ENCODE peak calls at places on chromosomes 13 and 19, in ten cellular contexts. One of them, this sample, is unnamed.

GRCh38 chr13:109096101-109096500 is 466.7 kb downstream of the MYO16 start:
- DNase-seq in RKO: no peak
- DNase-seq in NCI-H187: no peak
- DNase-seq in spleen: no peak
- DNase-seq in dorsolateral prefrontal cortex: no peak
- DNase-seq in upper lobe of right lung: no peak
- DNase-seq in lower lobe of right lung: no peak
- DNase-seq in lung: no peak
- DNase-seq in HS-5: no peak
- DNase-seq in T-helper 17 cell: no peak
- DNase-seq in this sample: no peak

GRCh38 chr13:74082741-74083160 is 51.5 kb downstream of the KLF12 start:
- DNase-seq in dorsolateral prefrontal cortex: no peak
- DNase-seq in HS-5: no peak
- DNase-seq in T-helper 17 cell: no peak
- DNase-seq in RKO: no peak
- DNase-seq in NCI-H187: no peak
- DNase-seq in spleen: no peak
- DNase-seq in upper lobe of right lung: no peak
- DNase-seq in lower lobe of right lung: no peak
- DNase-seq in lung: no peak
- DNase-seq in this sample: no peak

GRCh38 chr19:30053558-30053957 is 111.5 kb downstream of the URI1 start:
- DNase-seq in NCI-H187: no peak
- DNase-seq in upper lobe of right lung: no peak
- DNase-seq in dorsolateral prefrontal cortex: no peak
- DNase-seq in RKO: no peak
- DNase-seq in lung: no peak
- DNase-seq in lower lobe of right lung: peak
- DNase-seq in HS-5: no peak
- DNase-seq in T-helper 17 cell: no peak
- DNase-seq in spleen: no peak
- DNase-seq in this sample: no peak

GRCh38 chr19:37304190-37304883 is 66.6 kb upstream of the ZNF527 start:
- DNase-seq in HS-5: no peak
- DNase-seq in lung: no peak
- DNase-seq in lower lobe of right lung: peak
- DNase-seq in RKO: no peak
- DNase-seq in dorsolateral prefrontal cortex: peak
- DNase-seq in upper lobe of right lung: no peak
- DNase-seq in T-helper 17 cell: no peak
- DNase-seq in NCI-H187: no peak
- DNase-seq in spleen: peak
- DNase-seq in this sample: no peak

GRCh38 chr19:7515091-7515470 is 822 bp upstream of the ZNF358 start:
- DNase-seq in NCI-H187: no peak
- DNase-seq in lower lobe of right lung: no peak
- DNase-seq in upper lobe of right lung: no peak
- DNase-seq in HS-5: no peak
- DNase-seq in spleen: no peak
- DNase-seq in T-helper 17 cell: no peak
- DNase-seq in RKO: no peak
- DNase-seq in dorsolateral prefrontal cortex: peak
- DNase-seq in lung: no peak
- DNase-seq in this sample: no peak

GRCh38 chr19:47637550-47637949 is 28.6 kb downstream of the BICRA start:
- DNase-seq in lung: no peak
- DNase-seq in RKO: no peak
- DNase-seq in dorsolateral prefrontal cortex: no peak
- DNase-seq in NCI-H187: no peak
- DNase-seq in lower lobe of right lung: no peak
- DNase-seq in spleen: no peak
- DNase-seq in HS-5: no peak
- DNase-seq in T-helper 17 cell: no peak
- DNase-seq in upper lobe of right lung: no peak
- DNase-seq in this sample: no peak

GRCh38 chr13:114143806-114144605 is 11.6 kb upstream of the RASA3 start:
- DNase-seq in lung: no peak
- DNase-seq in dorsolateral prefrontal cortex: no peak
- DNase-seq in lower lobe of right lung: no peak
- DNase-seq in T-helper 17 cell: no peak
- DNase-seq in spleen: peak
- DNase-seq in upper lobe of right lung: peak
- DNase-seq in HS-5: no peak
- DNase-seq in NCI-H187: no peak
- DNase-seq in RKO: no peak
- DNase-seq in this sample: no peak

GRCh38 chr13:76635232-76636021 is 250.8 kb downstream of the KCTD12 start:
- DNase-seq in upper lobe of right lung: no peak
- DNase-seq in HS-5: no peak
- DNase-seq in lower lobe of right lung: no peak
- DNase-seq in RKO: no peak
- DNase-seq in lung: no peak
- DNase-seq in dorsolateral prefrontal cortex: no peak
- DNase-seq in spleen: no peak
- DNase-seq in NCI-H187: no peak
- DNase-seq in T-helper 17 cell: no peak
- DNase-seq in this sample: no peak

GRCh38 chr13:35760678-35761308 is 284.3 kb upstream of the MAB21L1 start:
- DNase-seq in RKO: no peak
- DNase-seq in dorsolateral prefrontal cortex: no peak
- DNase-seq in lung: no peak
- DNase-seq in spleen: no peak
- DNase-seq in lower lobe of right lung: no peak
- DNase-seq in NCI-H187: no peak
- DNase-seq in T-helper 17 cell: no peak
- DNase-seq in upper lobe of right lung: no peak
- DNase-seq in HS-5: no peak
- DNase-seq in this sample: no peak

GRCh38 chr13:19781526-19781925 is 1.2 kb downstream of the PSPC1 start:
- DNase-seq in lung: no peak
- DNase-seq in RKO: peak
- DNase-seq in spleen: no peak
- DNase-seq in NCI-H187: no peak
- DNase-seq in HS-5: no peak
- DNase-seq in lower lobe of right lung: no peak
- DNase-seq in T-helper 17 cell: no peak
- DNase-seq in dorsolateral prefrontal cortex: no peak
- DNase-seq in upper lobe of right lung: no peak
- DNase-seq in this sample: no peak

GRCh38 chr13:71218960-71219359 is 648.0 kb downstream of the DACH1 start:
- DNase-seq in HS-5: no peak
- DNase-seq in RKO: peak
- DNase-seq in lower lobe of right lung: no peak
- DNase-seq in dorsolateral prefrontal cortex: no peak
- DNase-seq in NCI-H187: no peak
- DNase-seq in upper lobe of right lung: no peak
- DNase-seq in spleen: no peak
- DNase-seq in T-helper 17 cell: no peak
- DNase-seq in lung: no peak
- DNase-seq in this sample: no peak

GRCh38 chr13:93320942-93321341 is 94.3 kb downstream of the GPC6 start:
- DNase-seq in NCI-H187: no peak
- DNase-seq in T-helper 17 cell: no peak
- DNase-seq in HS-5: no peak
- DNase-seq in spleen: no peak
- DNase-seq in upper lobe of right lung: no peak
- DNase-seq in lower lobe of right lung: no peak
- DNase-seq in RKO: no peak
- DNase-seq in dorsolateral prefrontal cortex: no peak
- DNase-seq in lung: no peak
- DNase-seq in this sample: no peak

GRCh38 chr19:871446-872265 is 12.2 kb downstream of the CFD start:
- DNase-seq in spleen: peak
- DNase-seq in NCI-H187: no peak
- DNase-seq in dorsolateral prefrontal cortex: no peak
- DNase-seq in lung: no peak
- DNase-seq in RKO: no peak
- DNase-seq in lower lobe of right lung: no peak
- DNase-seq in HS-5: no peak
- DNase-seq in T-helper 17 cell: no peak
- DNase-seq in upper lobe of right lung: no peak
- DNase-seq in this sample: no peak

GRCh38 chr13:30835442-30835841 is 70.6 kb upstream of the MEDAG start:
- DNase-seq in upper lobe of right lung: no peak
- DNase-seq in NCI-H187: no peak
- DNase-seq in HS-5: no peak
- DNase-seq in lower lobe of right lung: no peak
- DNase-seq in spleen: no peak
- DNase-seq in dorsolateral prefrontal cortex: no peak
- DNase-seq in T-helper 17 cell: no peak
- DNase-seq in lung: no peak
- DNase-seq in RKO: no peak
- DNase-seq in this sample: no peak

GRCh38 chr19:44893704-44894103 is 2.6 kb downstream of the TOMM40 start:
- DNase-seq in T-helper 17 cell: no peak
- DNase-seq in lower lobe of right lung: no peak
- DNase-seq in lung: no peak
- DNase-seq in NCI-H187: no peak
- DNase-seq in dorsolateral prefrontal cortex: no peak
- DNase-seq in upper lobe of right lung: no peak
- DNase-seq in RKO: no peak
- DNase-seq in spleen: no peak
- DNase-seq in HS-5: no peak
- DNase-seq in this sample: no peak

GRCh38 chr13:114050536-114051450 is 76.9 kb upstream of the C13orf46 start:
- DNase-seq in HS-5: no peak
- DNase-seq in upper lobe of right lung: no peak
- DNase-seq in spleen: no peak
- DNase-seq in RKO: no peak
- DNase-seq in NCI-H187: no peak
- DNase-seq in T-helper 17 cell: no peak
- DNase-seq in lower lobe of right lung: no peak
- DNase-seq in lung: no peak
- DNase-seq in dorsolateral prefrontal cortex: no peak
- DNase-seq in this sample: no peak

This sample was measured in NK-92 treated with Interleukin-12 subunit alpha and Interleukin-12 subunit beta, amount 100 ng/mL, for 24 hours.